ENCODE peak calls at places on chromosome 3, in seven cellular contexts. D, W, E, K, T, M and A are unnamed samples.

GRCh38 chr3:50950591-50950990 is 275.9 kb downstream of the DOCK3 start:
- DNase-seq in M (no peak), E (no peak), D (no peak), W (no peak), K (no peak), T (no peak), A (no peak)

GRCh38 chr3:150673966-150674365 is 29.8 kb downstream of the ERICH6 start:
- DNase-seq in W (no peak), D (no peak), K (no peak), E (peak; percentile 10), M (no peak), T (no peak), A (no peak)

GRCh38 chr3:175325440-175325839 is 466.3 kb downstream of the NAALADL2 start:
- DNase-seq in W (no peak), E (no peak), M (no peak), T (no peak), D (no peak), K (no peak), A (peak; percentile 45)

GRCh38 chr3:189038773-189039720 is 132.7 kb upstream of the TPRG1 start:
- DNase-seq in E (no peak), D (no peak), K (no peak), M (no peak), W (no peak), T (no peak), A (no peak)

GRCh38 chr3:162780313-162780712 is 1283.7 kb downstream of the OTOL1 start:
- DNase-seq in D (no peak), E (no peak), M (no peak), W (no peak), K (no peak), T (no peak), A (no peak)

GRCh38 chr3:132660745-132661067 is 577 bp downstream of the UBA5 start:
- DNase-seq in K (no peak), W (no peak), M (peak; percentile 43), E (peak; percentile 19), T (no peak), D (no peak), A (peak; percentile 40)

GRCh38 chr3:117184574-117184973 is 475.0 kb downstream of the TUSC7 start:
- DNase-seq in E (no peak), K (no peak), T (no peak), M (peak; percentile 61), D (no peak), W (no peak), A (peak; percentile 64)

GRCh38 chr3:105394177-105394576 is 27.5 kb downstream of the ALCAM start:
- DNase-seq in W (no peak), M (peak; percentile 97), T (no peak), E (no peak), K (no peak), D (no peak), A (peak; percentile 93)

GRCh38 chr3:129954509-129954908 is 20.0 kb upstream of the TRH start:
- DNase-seq in E (no peak), D (no peak), W (no peak), T (no peak), M (no peak), K (no peak), A (no peak)

GRCh38 chr3:73624363-73625123 is at the start of gene PDZRN3:
- DNase-seq in K (no peak), W (no peak), M (peak; percentile 65), T (no peak), E (no peak), D (peak; percentile 79), A (no peak)

GRCh38 chr3:39423571-39423970 is 17.1 kb downstream of the RPSA start:
- DNase-seq in M (no peak), E (no peak), D (no peak), K (no peak), W (no peak), T (no peak), A (no peak)

GRCh38 chr3:134132961-134133360 is 103.2 kb upstream of the SLCO2A1 start:
- DNase-seq in K (no peak), E (no peak), M (peak; percentile 31), W (no peak), T (no peak), D (no peak), A (no peak)

GRCh38 chr3:133293397-133294107 is 106.3 kb upstream of the BFSP2 start:
- DNase-seq in K (no peak), W (no peak), M (no peak), E (no peak), D (no peak), T (no peak), A (no peak)

GRCh38 chr3:16824085-16824696 is 60.6 kb upstream of the PLCL2 start:
- DNase-seq in W (peak; percentile 26), K (no peak), E (no peak), T (no peak), D (no peak), M (no peak), A (no peak)

GRCh38 chr3:11530153-11530721 is 113.5 kb downstream of the VGLL4 start:
- DNase-seq in K (no peak), M (peak; percentile 97), W (no peak), E (no peak), T (no peak), D (no peak), A (peak; percentile 98)

GRCh38 chr3:164365242-164365641 is 713.1 kb downstream of the SI start:
- DNase-seq in T (no peak), W (no peak), M (no peak), K (no peak), E (peak; percentile 4), D (no peak), A (no peak)

GRCh38 chr3:134941820-134942219 is 146.8 kb downstream of the EPHB1 start:
- DNase-seq in M (no peak), D (no peak), K (no peak), T (no peak), W (no peak), E (no peak), A (no peak)

GRCh38 chr3:151003024-151003771 is 30.7 kb upstream of the CLRN1 start:
- DNase-seq in E (no peak), K (no peak), T (no peak), W (no peak), M (peak; percentile 64), D (no peak), A (peak; percentile 81)

GRCh38 chr3:115741650-115742049 is 118.3 kb downstream of the GAP43 start:
- DNase-seq in M (no peak), D (no peak), T (no peak), E (no peak), K (no peak), W (no peak), A (no peak)

GRCh38 chr3:9214185-9214584 is 35.3 kb downstream of the SRGAP3 start:
- DNase-seq in M (no peak), T (no peak), W (no peak), E (no peak), D (no peak), K (no peak), A (peak; percentile 55)

GRCh38 chr3:99774467-99774866 is 43.2 kb upstream of the CMSS1 start:
- DNase-seq in E (peak; percentile 20), D (no peak), M (peak; percentile 81), W (no peak), K (no peak), T (no peak), A (peak; percentile 95)

GRCh38 chr3:11480663-11481298 is 162.9 kb downstream of the VGLL4 start:
- DNase-seq in D (peak; percentile 64), W (no peak), T (no peak), E (no peak), M (no peak), K (no peak), A (no peak)